ENCODE peak calls at places on chromosomes 6 and 20, in nine cellular contexts. N is brain microvascular endothelial cell; B is CD4-positive, CD25-positive, alpha-beta regulatory T cell; F is A549; M is lower leg skin; Q is colonic mucosa; J is left ventricle myocardium inferior; E is Peyer's patch; L is mucosa of descending colon. P is an unnamed sample.

GRCh38 chr20:63051911-63052310 is 45.1 kb upstream of the BHLHE23 start:
- DNase-seq in N (no peak), B (no peak), F (no peak), M (no peak), Q (no peak), J (no peak), E (peak; percentile 18), L (peak; percentile 38), P (no peak)

GRCh38 chr6:52310932-52311331 is 26.4 kb upstream of the MCM3 start:
- DNase-seq in N (no peak), B (no peak), F (no peak), M (no peak), Q (no peak), J (no peak), E (no peak), L (no peak), P (no peak)

GRCh38 chr6:33695451-33695855 is 16.0 kb downstream of the UQCC2 start:
- DNase-seq in N (no peak), B (no peak), F (no peak), M (no peak), Q (no peak), J (no peak), E (no peak), L (no peak), P (no peak)

GRCh38 chr6:142523485-142523884 is 221.7 kb downstream of the ADGRG6 start:
- DNase-seq in N (no peak), B (no peak), F (no peak), M (no peak), Q (no peak), J (no peak), E (no peak), L (no peak), P (no peak)

GRCh38 chr6:70221025-70221714 is 81.7 kb downstream of the COL9A1 start:
- DNase-seq in N (no peak), B (peak; percentile 12), F (peak; percentile 12), M (no peak), Q (no peak), J (no peak), E (no peak), L (no peak), P (peak; percentile 19)

GRCh38 chr6:144594571-144594970 is 309.4 kb downstream of the UTRN start:
- DNase-seq in N (no peak), B (no peak), F (no peak), M (no peak), Q (no peak), J (no peak), E (no peak), L (no peak), P (no peak)

GRCh38 chr6:39421383-39422225 is 99.1 kb upstream of the KCNK16 start:
- DNase-seq in N (no peak), B (no peak), F (no peak), M (no peak), Q (no peak), J (no peak), E (no peak), L (no peak), P (no peak)

GRCh38 chr6:83615025-83615999 is 93.6 kb downstream of the SNAP91 start:
- DNase-seq in N (peak; percentile 9), B (no peak), F (peak; percentile 36), M (no peak), Q (no peak), J (no peak), E (no peak), L (no peak), P (peak; percentile 37)

GRCh38 chr6:136501514-136501913 is 48.7 kb downstream of the MAP7 start:
- DNase-seq in N (no peak), B (no peak), F (no peak), M (no peak), Q (no peak), J (no peak), E (no peak), L (no peak), P (no peak)

GRCh38 chr20:2692036-2692885 is at the start of gene EBF4:
- DNase-seq in N (no peak), B (peak; percentile 19), F (peak; percentile 26), M (no peak), Q (no peak), J (peak; percentile 56), E (peak; percentile 59), L (no peak), P (no peak)

GRCh38 chr20:15155848-15156401 is 818.5 kb upstream of the FLRT3 start:
- DNase-seq in N (no peak), B (no peak), F (no peak), M (no peak), Q (no peak), J (no peak), E (no peak), L (no peak), P (peak; percentile 93)

GRCh38 chr6:146297815-146298214 is 245.8 kb upstream of the RAB32 start:
- DNase-seq in N (no peak), B (no peak), F (no peak), M (no peak), Q (no peak), J (no peak), E (no peak), L (no peak), P (no peak)

GRCh38 chr6:7538484-7538883 is 3.0 kb upstream of the DSP start:
- DNase-seq in N (peak; percentile 14), B (no peak), F (no peak), M (no peak), Q (no peak), J (no peak), E (no peak), L (no peak), P (no peak)

GRCh38 chr20:36975085-36975829 is 23.7 kb upstream of the SAMHD1 start:
- DNase-seq in N (no peak), B (peak; percentile 88), F (no peak), M (no peak), Q (no peak), J (no peak), E (no peak), L (no peak), P (peak; percentile 80)

GRCh38 chr6:73743556-73743955 is 47.6 kb downstream of the CD109 start:
- DNase-seq in N (no peak), B (no peak), F (no peak), M (no peak), Q (no peak), J (no peak), E (no peak), L (no peak), P (no peak)

GRCh38 chr6:73742433-73742832 is 46.4 kb downstream of the CD109 start:
- DNase-seq in N (no peak), B (no peak), F (no peak), M (no peak), Q (no peak), J (no peak), E (no peak), L (no peak), P (no peak)

GRCh38 chr6:73752943-73753342 is 56.9 kb downstream of the CD109 start:
- DNase-seq in N (no peak), B (no peak), F (no peak), M (no peak), Q (no peak), J (no peak), E (no peak), L (no peak), P (no peak)

GRCh38 chr6:73746776-73747175 is 50.8 kb downstream of the CD109 start:
- DNase-seq in N (peak; percentile 37), B (no peak), F (no peak), M (no peak), Q (no peak), J (no peak), E (no peak), L (no peak), P (no peak)

DNA sequence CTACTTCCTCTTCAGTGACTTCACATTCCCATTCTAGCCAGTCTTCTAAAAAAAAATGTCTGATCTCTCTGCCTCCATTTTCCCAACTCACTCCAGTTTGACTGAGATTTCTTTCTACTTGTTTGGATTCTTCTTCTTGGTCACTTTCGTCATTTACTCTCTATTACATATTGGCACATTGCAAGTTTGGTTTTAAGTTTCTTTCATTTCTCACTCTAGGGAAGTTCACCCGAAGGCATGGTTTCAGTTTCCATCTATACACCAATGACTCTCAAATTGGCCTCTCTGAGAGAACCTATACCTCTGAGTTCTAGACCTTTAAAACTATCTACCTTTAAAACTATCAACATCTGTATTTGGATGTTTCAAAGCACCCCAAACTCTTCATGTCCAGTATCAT is 51.3 kb downstream of the CD109 start:
- DNase-seq in N (no peak), B (no peak), F (no peak), M (no peak), Q (no peak), J (no peak), E (no peak), L (no peak), P (no peak)
- H3K4me3 ChIP-seq in N (no peak overlapping the region), B (peak overlapping the region; percentile 77), F (no peak overlapping the region), M (no peak overlapping the region), Q (no peak overlapping the region), J (no peak overlapping the region), E (no peak overlapping the region), L (no peak overlapping the region), P (no peak overlapping the region)

GRCh38 chr6:97097068-97098047 is 172.8 kb downstream of the KLHL32 start:
- DNase-seq in N (no peak), B (no peak), F (no peak), M (no peak), Q (no peak), J (no peak), E (no peak), L (no peak), P (no peak)
- H3K4me3 ChIP-seq in N (no peak overlapping the region), B (no peak overlapping the region), F (no peak overlapping the region), M (no peak overlapping the region), Q (no peak overlapping the region), J (peak overlapping the region; percentile 40), E (no peak overlapping the region), L (no peak overlapping the region), P (no peak overlapping the region)

DNA sequence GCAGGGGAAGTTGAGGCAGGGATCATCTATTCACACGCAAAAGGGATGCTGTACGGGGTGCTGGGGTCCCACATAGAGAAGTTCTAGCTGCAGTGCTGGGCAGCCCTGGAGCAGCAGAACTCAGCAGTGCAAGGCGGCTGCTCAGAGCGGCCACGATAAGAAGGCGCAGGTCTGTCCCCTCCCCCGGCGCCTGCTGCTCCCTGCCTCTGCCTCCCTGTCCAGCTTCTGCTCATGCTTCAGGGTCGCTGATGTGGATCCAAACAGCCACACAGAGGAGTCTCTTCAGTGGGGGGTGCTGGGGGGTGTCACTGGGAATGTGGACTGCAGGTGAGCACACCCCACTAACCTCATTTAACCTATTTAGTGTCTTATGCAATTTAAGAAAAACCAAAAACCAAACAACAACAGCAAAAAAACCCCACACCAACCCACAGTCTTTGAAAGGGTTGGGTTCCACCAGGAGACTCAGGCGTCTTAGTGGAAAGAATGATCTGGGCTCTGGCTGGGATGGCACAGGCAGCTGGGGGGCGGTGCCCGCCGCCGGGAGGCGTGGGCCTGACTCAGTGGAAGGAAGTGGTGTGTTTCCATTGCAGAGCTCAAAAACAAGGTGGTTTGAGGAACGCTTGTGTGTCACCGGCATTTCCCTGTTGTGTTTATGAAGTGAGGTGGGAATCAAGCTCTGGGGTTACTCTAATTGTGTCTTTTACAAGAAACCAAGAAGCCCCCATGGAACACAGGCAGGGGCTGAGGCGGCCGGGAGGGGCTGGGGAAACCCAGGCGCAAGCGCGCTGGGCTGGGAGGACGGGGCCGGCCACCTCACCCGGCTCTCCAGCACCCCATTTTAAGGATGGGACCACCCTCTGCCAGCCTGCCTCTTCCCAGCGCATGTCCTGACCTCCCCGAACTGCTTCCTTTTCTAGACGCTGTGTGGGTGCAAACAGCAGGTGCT is 55.1 kb downstream of the IRF4 start:
- DNase-seq in N (no peak), B (peak; percentile 63), F (no peak), M (no peak), Q (no peak), J (no peak), E (no peak), L (peak; percentile 73), P (peak; percentile 77)
- H3K4me3 ChIP-seq in N (no peak overlapping the region), B (peak overlapping the region; percentile 75), F (no peak overlapping the region), M (no peak overlapping the region), Q (no peak overlapping the region), J (no peak overlapping the region), E (peak overlapping the region; percentile 25), L (no peak overlapping the region), P (no peak overlapping the region)

GRCh38 chr6:148616811-148617210 is 130.0 kb upstream of the UST start:
- DNase-seq in N (no peak), B (no peak), F (no peak), M (no peak), Q (no peak), J (no peak), E (no peak), L (no peak), P (no peak)
- H3K4me3 ChIP-seq in N (no peak overlapping the region), B (no peak overlapping the region), F (no peak overlapping the region), M (no peak overlapping the region), Q (no peak overlapping the region), J (no peak overlapping the region), E (no peak overlapping the region), L (no peak overlapping the region), P (no peak overlapping the region)